ENCODE peak calls at places on chromosomes 13 and 19, in five cellular contexts. N is activated gamma-delta T cell treated with anti-CD3 and anti-CD28 coated beads, Interleukin-2, amount 50 U/mL, for 16 hours; J is uterus; B is T-cell; W is heart right ventricle. Y is an unnamed sample.

GRCh38 chr13:23714672-23715071 is 144.5 kb downstream of the TNFRSF19 start:
- DNase-seq in N (no peak), J (no peak), B (no peak), W (no peak), Y (no peak)

GRCh38 chr19:5430237-5430636 is 25.0 kb upstream of the ZNRF4 start:
- DNase-seq in N (no peak), J (no peak), B (no peak), W (no peak), Y (no peak)

GRCh38 chr13:59099182-59099950 is 1064.4 kb downstream of the DIAPH3 start:
- DNase-seq in N (no peak), J (no peak), B (no peak), W (no peak), Y (no peak)

GRCh38 chr19:1261863-1262686 is 7.1 kb upstream of the CIRBP start:
- DNase-seq in N (no peak), J (peak; percentile 89), B (no peak), W (peak; percentile 64), Y (peak; percentile 82)

GRCh38 chr19:3984584-3984907 is 717 bp downstream of the EEF2 start:
- DNase-seq in N (no peak), J (no peak), B (no peak), W (no peak), Y (no peak)

GRCh38 chr13:31997641-31998040 is 33.9 kb upstream of the FRY start:
- DNase-seq in N (no peak), J (no peak), B (no peak), W (no peak), Y (no peak)

GRCh38 chr13:23667750-23668149 is 97.5 kb downstream of the TNFRSF19 start:
- DNase-seq in N (no peak), J (no peak), B (no peak), W (no peak), Y (no peak)

GRCh38 chr13:113275387-113275786 is 21.7 kb upstream of the LAMP1 start:
- DNase-seq in N (no peak), J (no peak), B (peak; percentile 40), W (no peak), Y (peak; percentile 28)

GRCh38 chr13:106500450-106500849 is 35.0 kb downstream of the EFNB2 start:
- DNase-seq in N (no peak), J (no peak), B (no peak), W (no peak), Y (no peak)

GRCh38 chr13:87680298-87680697 is 9.1 kb downstream of the SLITRK5 start:
- DNase-seq in N (no peak), J (no peak), B (no peak), W (no peak), Y (peak; percentile 12)

GRCh38 chr13:23828866-23829265 is 60.3 kb downstream of the MIPEP start:
- DNase-seq in N (no peak), J (no peak), B (no peak), W (no peak), Y (no peak)

GRCh38 chr19:51701468-51702100 is 8.5 kb downstream of the SPACA6 start:
- DNase-seq in N (no peak), J (no peak), B (no peak), W (no peak), Y (no peak)

GRCh38 chr19:47069795-47070194 is 21.4 kb upstream of the TMEM160 start:
- DNase-seq in N (no peak), J (no peak), B (no peak), W (no peak), Y (no peak)

GRCh38 chr13:105346141-105346766 is 1189.2 kb downstream of the EFNB2 start:
- DNase-seq in N (no peak), J (no peak), B (no peak), W (no peak), Y (no peak)

GRCh38 chr13:109782066-109782822 is 4.1 kb downstream of the IRS2 start:
- DNase-seq in N (no peak), J (no peak), B (no peak), W (no peak), Y (no peak)

GRCh38 chr13:99218545-99218944 is 17.9 kb downstream of the UBAC2 start:
- DNase-seq in N (no peak), J (no peak), B (no peak), W (peak; percentile 81), Y (no peak)

GRCh38 chr19:43606569-43607229 is 5.2 kb upstream of the SRRM5 start:
- DNase-seq in N (no peak), J (no peak), B (no peak), W (no peak), Y (peak; percentile 79)

Y was measured in prostate gland.